ENCODE peak calls at places on chromosomes 16 and 17, in six cellular contexts. Q is PC-3; H is psoas muscle; Z is body of pancreas; D is sigmoid colon; Y is CD8-positive, alpha-beta memory T cell. C is an unnamed sample. For H3K4me1, the result is how much of the 10 kb centered on the place peaks cover.

GRCh38 chr16:49056546-49056945 is 225.1 kb downstream of the CBLN1 start:
- DNase-seq in Q (no peak), H (no peak), Z (no peak), D (no peak), Y (no peak), C (no peak)

GRCh38 chr16:70800798-70801480 is at the start of gene VAC14:
- DNase-seq in Q (peak), H (peak), Z (peak), D (peak), Y (peak), C (peak)

GRCh38 chr17:47955497-47956461 is 1.9 kb downstream of the PRR15L start:
- DNase-seq in Q (peak), H (no peak), Z (peak), D (no peak), Y (no peak), C (no peak)

GRCh38 chr16:76390476-76390875 is 113.3 kb downstream of the CNTNAP4 start:
- DNase-seq in Q (no peak), H (no peak), Z (no peak), D (no peak), Y (no peak), C (no peak)

GRCh38 chr16:86555763-86556130 is 712 bp upstream of the MTHFSD start:
- DNase-seq in Q (no peak), H (no peak), Z (no peak), D (no peak), Y (no peak), C (no peak)

GRCh38 chr17:73650617-73651200 is 6.5 kb upstream of the SDK2 start:
- DNase-seq in Q (no peak), H (no peak), Z (no peak), D (no peak), Y (no peak), C (no peak)

GRCh38 chr16:52496051-52496876 is 50.7 kb downstream of the TOX3 start:
- DNase-seq in Q (no peak), H (no peak), Z (peak), D (no peak), Y (no peak), C (no peak)

GRCh38 chr17:76317535-76317934 is 9.5 kb upstream of the QRICH2 start:
- DNase-seq in Q (no peak), H (no peak), Z (no peak), D (no peak), Y (no peak), C (no peak)

GRCh38 chr16:2596747-2597559 is 59.1 kb downstream of the PDPK1 start:
- DNase-seq in Q (no peak), H (peak), Z (no peak), D (no peak), Y (no peak), C (no peak)

GRCh38 chr16:87363771-87364476 is 19.7 kb downstream of the FBXO31 start:
- DNase-seq in Q (no peak), H (peak), Z (peak), D (peak), Y (no peak), C (no peak)

GRCh38 chr16:21599994-21600773 is 807 bp downstream of the METTL9 start:
- DNase-seq in Q (peak), H (no peak), Z (peak), D (no peak), Y (peak), C (peak)

GRCh38 chr17:27559996-27560481 is 70.9 kb upstream of the LGALS9 start:
- DNase-seq in Q (peak), H (peak), Z (peak), D (peak), Y (no peak), C (no peak)

GRCh38 chr17:77599699-77600098 is 358.8 kb upstream of the TNRC6C start:
- DNase-seq in Q (no peak), H (no peak), Z (no peak), D (no peak), Y (no peak), C (no peak)
- H3K4me1 ChIP-seq in Q (under half), H (under half), Z (under half), D (under half), Y (under half), C (under half)

GRCh38 chr17:45850468-45850867 is 5.8 kb downstream of the SPPL2C start:
- DNase-seq in Q (no peak), H (no peak), Z (no peak), D (no peak), Y (no peak), C (no peak)

GRCh38 chr17:45852535-45853297 is 8.0 kb downstream of the SPPL2C start:
- DNase-seq in Q (peak), H (no peak), Z (peak), D (peak), Y (peak), C (peak)

GRCh38 chr17:45851022-45851421 is 6.3 kb downstream of the SPPL2C start:
- DNase-seq in Q (no peak), H (no peak), Z (no peak), D (no peak), Y (no peak), C (no peak)

GRCh38 chr17:45851873-45852272 is 7.2 kb downstream of the SPPL2C start:
- DNase-seq in Q (no peak), H (no peak), Z (no peak), D (no peak), Y (no peak), C (no peak)

GRCh38 chr17:45851464-45851863 is 6.8 kb downstream of the SPPL2C start:
- DNase-seq in Q (no peak), H (no peak), Z (no peak), D (no peak), Y (no peak), C (no peak)
- H3K27ac ChIP-seq in Q (no peak), H (no peak), Z (no peak), D (no peak), Y (no peak), C (no peak)

GRCh38 chr16:23629516-23629915 is 11.6 kb downstream of the PALB2 start:
- DNase-seq in Q (no peak), H (no peak), Z (no peak), D (no peak), Y (no peak), C (no peak)

DNA sequence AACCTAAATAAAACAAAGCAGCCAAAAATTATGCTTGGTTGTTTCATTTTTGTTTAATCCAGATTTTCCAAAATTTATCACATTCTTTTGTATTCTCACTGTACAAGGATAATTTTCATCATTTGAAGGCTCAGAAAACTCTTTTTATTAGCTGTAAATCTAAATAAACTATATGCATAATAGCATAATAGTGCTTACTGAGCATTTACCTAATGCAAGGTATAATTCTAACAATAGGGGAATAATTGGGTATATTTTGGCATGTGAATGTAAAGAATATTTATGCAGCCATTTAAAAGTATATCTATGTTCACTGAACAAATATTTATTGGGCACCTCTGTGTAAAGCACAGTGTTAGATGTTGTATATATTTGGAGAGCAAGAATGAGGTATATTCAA is 17.0 kb downstream of the PALB2 start:
- DNase-seq in Q (no peak), H (no peak), Z (no peak), D (no peak), Y (no peak), C (no peak)
- H3K4me1 ChIP-seq in Q (under half), H (under half), Z (under half), D (under half), Y (under half), C (under half)

DNA sequence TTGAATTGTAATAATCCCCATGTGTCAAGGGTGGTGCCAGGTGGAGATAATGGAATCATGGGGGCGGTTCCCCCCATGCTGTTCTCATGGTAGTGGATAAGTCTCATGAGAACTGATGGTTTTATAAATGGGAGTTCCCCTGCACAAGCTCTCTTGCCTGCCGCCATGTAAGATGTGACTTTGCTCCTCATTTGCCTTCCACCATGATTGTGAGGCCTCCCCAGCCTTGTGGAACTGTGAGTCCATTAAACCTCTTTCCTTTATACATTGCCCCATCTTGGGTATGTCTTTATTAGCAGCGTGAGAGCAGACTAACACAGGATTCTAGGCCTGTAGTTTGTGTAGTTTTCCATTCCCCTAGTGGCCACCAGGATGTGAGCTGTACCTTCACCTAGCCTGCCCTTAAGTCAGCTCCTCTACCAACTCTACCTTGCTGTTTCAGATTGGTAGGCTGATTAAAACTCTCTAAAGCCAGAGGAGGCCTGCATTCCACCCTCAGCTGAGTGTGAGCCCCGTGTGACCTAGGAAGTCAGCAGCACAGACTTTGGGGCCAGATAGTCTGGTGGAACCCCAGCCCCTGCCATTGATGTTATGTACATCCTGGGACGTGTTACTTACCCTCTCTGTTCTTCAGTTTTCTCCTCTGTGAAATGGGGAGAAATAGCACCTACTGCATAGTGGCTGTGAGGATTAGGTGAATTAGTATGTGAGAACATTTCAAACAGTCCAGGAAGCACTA is 252.4 kb upstream of the CACNG5 start:
- DNase-seq in Q (no peak), H (no peak), Z (no peak), D (no peak), Y (no peak), C (no peak)
- H3K27ac ChIP-seq in Q (no peak), H (no peak), Z (no peak), D (no peak), Y (no peak), C (no peak)

GRCh38 chr16:55037051-55037450 is 106.4 kb downstream of the IRX5 start:
- DNase-seq in Q (no peak), H (no peak), Z (no peak), D (no peak), Y (no peak), C (no peak)
- H3K4me1 ChIP-seq in Q (under half), H (under half), Z (under half), D (under half), Y (under half), C (under half)

GRCh38 chr17:35046245-35046644 is 17.3 kb downstream of the RFFL start:
- DNase-seq in Q (no peak), H (no peak), Z (no peak), D (no peak), Y (no peak), C (no peak)
- H3K27ac ChIP-seq in Q (no peak), H (no peak), Z (peak), D (no peak), Y (peak), C (peak)